ENCODE peak calls at places on chromosomes 2 and 18, in nine cellular contexts. One of them, this sample, is unnamed.

GRCh38 chr2:225401001-225401400 is 1.5 kb downstream of the NYAP2 start:
- DNase-seq in IMR-90: no peak
- DNase-seq in adipocyte: no peak
- DNase-seq in CD4-positive, CD25-positive, alpha-beta regulatory T cell: no peak
- DNase-seq in mucosa of descending colon: no peak
- DNase-seq in astrocyte: no peak
- DNase-seq in cardiac muscle cell: no peak
- DNase-seq in colonic mucosa: no peak
- DNase-seq in AG04450: no peak
- DNase-seq in this sample: no peak

GRCh38 chr2:226187601-226188000 is 612.0 kb downstream of the IRS1 start:
- DNase-seq in CD4-positive, CD25-positive, alpha-beta regulatory T cell: no peak
- DNase-seq in IMR-90: peak; percentile 95
- DNase-seq in mucosa of descending colon: no peak
- DNase-seq in adipocyte: peak; percentile 80
- DNase-seq in astrocyte: peak; percentile 87
- DNase-seq in cardiac muscle cell: peak; percentile 54
- DNase-seq in colonic mucosa: no peak
- DNase-seq in AG04450: peak; percentile 78
- DNase-seq in this sample: peak; percentile 76

GRCh38 chr18:48815182-48815520 is 135.6 kb downstream of the SMAD7 start:
- DNase-seq in colonic mucosa: no peak
- DNase-seq in cardiac muscle cell: no peak
- DNase-seq in astrocyte: no peak
- DNase-seq in adipocyte: no peak
- DNase-seq in mucosa of descending colon: no peak
- DNase-seq in IMR-90: no peak
- DNase-seq in AG04450: no peak
- DNase-seq in CD4-positive, CD25-positive, alpha-beta regulatory T cell: no peak
- DNase-seq in this sample: no peak

GRCh38 chr2:239648607-239649006 is 247.8 kb upstream of the HDAC4 start:
- DNase-seq in adipocyte: no peak
- DNase-seq in colonic mucosa: no peak
- DNase-seq in astrocyte: no peak
- DNase-seq in CD4-positive, CD25-positive, alpha-beta regulatory T cell: no peak
- DNase-seq in IMR-90: no peak
- DNase-seq in cardiac muscle cell: no peak
- DNase-seq in AG04450: no peak
- DNase-seq in mucosa of descending colon: no peak
- DNase-seq in this sample: peak; percentile 6

GRCh38 chr2:66189598-66189997 is 245.3 kb upstream of the MEIS1 start:
- DNase-seq in CD4-positive, CD25-positive, alpha-beta regulatory T cell: no peak
- DNase-seq in colonic mucosa: no peak
- DNase-seq in cardiac muscle cell: peak; percentile 76
- DNase-seq in adipocyte: peak; percentile 26
- DNase-seq in AG04450: no peak
- DNase-seq in astrocyte: no peak
- DNase-seq in IMR-90: no peak
- DNase-seq in mucosa of descending colon: no peak
- DNase-seq in this sample: no peak

GRCh38 chr2:86199834-86200177 is 549 bp downstream of the MRPL35 start:
- DNase-seq in cardiac muscle cell: no peak
- DNase-seq in astrocyte: no peak
- DNase-seq in adipocyte: peak; percentile 20
- DNase-seq in CD4-positive, CD25-positive, alpha-beta regulatory T cell: no peak
- DNase-seq in AG04450: no peak
- DNase-seq in IMR-90: no peak
- DNase-seq in colonic mucosa: no peak
- DNase-seq in mucosa of descending colon: no peak
- DNase-seq in this sample: no peak

GRCh38 chr2:19971691-19972090 is 18.2 kb downstream of the WDR35 start:
- DNase-seq in astrocyte: no peak
- DNase-seq in AG04450: no peak
- DNase-seq in colonic mucosa: no peak
- DNase-seq in CD4-positive, CD25-positive, alpha-beta regulatory T cell: peak; percentile 59
- DNase-seq in IMR-90: no peak
- DNase-seq in adipocyte: no peak
- DNase-seq in cardiac muscle cell: peak; percentile 32
- DNase-seq in mucosa of descending colon: no peak
- DNase-seq in this sample: no peak

GRCh38 chr2:156325671-156326385 is 6.7 kb downstream of the NR4A2 start:
- DNase-seq in CD4-positive, CD25-positive, alpha-beta regulatory T cell: peak; percentile 20
- DNase-seq in adipocyte: no peak
- DNase-seq in IMR-90: no peak
- DNase-seq in cardiac muscle cell: no peak
- DNase-seq in AG04450: no peak
- DNase-seq in colonic mucosa: no peak
- DNase-seq in mucosa of descending colon: no peak
- DNase-seq in astrocyte: no peak
- DNase-seq in this sample: no peak

GRCh38 chr18:24273596-24273995 is 124.0 kb downstream of the OSBPL1A start:
- DNase-seq in adipocyte: no peak
- DNase-seq in colonic mucosa: peak; percentile 41
- DNase-seq in AG04450: no peak
- DNase-seq in CD4-positive, CD25-positive, alpha-beta regulatory T cell: no peak
- DNase-seq in mucosa of descending colon: peak; percentile 55
- DNase-seq in IMR-90: peak; percentile 44
- DNase-seq in astrocyte: no peak
- DNase-seq in cardiac muscle cell: no peak
- DNase-seq in this sample: peak; percentile 24

GRCh38 chr2:239459056-239459455 is 58.2 kb upstream of the HDAC4 start:
- DNase-seq in AG04450: no peak
- DNase-seq in mucosa of descending colon: no peak
- DNase-seq in adipocyte: no peak
- DNase-seq in IMR-90: no peak
- DNase-seq in astrocyte: no peak
- DNase-seq in colonic mucosa: peak; percentile 13
- DNase-seq in CD4-positive, CD25-positive, alpha-beta regulatory T cell: no peak
- DNase-seq in cardiac muscle cell: no peak
- DNase-seq in this sample: no peak

GRCh38 chr2:233081232-233081730 is 21.1 kb downstream of the INPP5D start:
- DNase-seq in cardiac muscle cell: no peak
- DNase-seq in IMR-90: no peak
- DNase-seq in colonic mucosa: no peak
- DNase-seq in mucosa of descending colon: no peak
- DNase-seq in astrocyte: no peak
- DNase-seq in AG04450: no peak
- DNase-seq in adipocyte: no peak
- DNase-seq in CD4-positive, CD25-positive, alpha-beta regulatory T cell: no peak
- DNase-seq in this sample: no peak

GRCh38 chr2:3635171-3636008 is 22.6 kb upstream of the ALLC start:
- DNase-seq in colonic mucosa: no peak
- DNase-seq in astrocyte: no peak
- DNase-seq in AG04450: no peak
- DNase-seq in adipocyte: peak; percentile 16
- DNase-seq in cardiac muscle cell: no peak
- DNase-seq in CD4-positive, CD25-positive, alpha-beta regulatory T cell: no peak
- DNase-seq in IMR-90: no peak
- DNase-seq in mucosa of descending colon: no peak
- DNase-seq in this sample: no peak

GRCh38 chr2:190180313-190181065 is 118.0 kb upstream of the MSTN start:
- DNase-seq in CD4-positive, CD25-positive, alpha-beta regulatory T cell: peak; percentile 2
- DNase-seq in mucosa of descending colon: peak; percentile 78
- DNase-seq in astrocyte: no peak
- DNase-seq in adipocyte: peak; percentile 61
- DNase-seq in AG04450: no peak
- DNase-seq in IMR-90: no peak
- DNase-seq in cardiac muscle cell: peak; percentile 32
- DNase-seq in colonic mucosa: peak; percentile 76
- DNase-seq in this sample: peak; percentile 63

GRCh38 chr2:26463252-26464207 is 14.4 kb downstream of the OTOF start:
- DNase-seq in colonic mucosa: no peak
- DNase-seq in cardiac muscle cell: no peak
- DNase-seq in astrocyte: no peak
- DNase-seq in AG04450: no peak
- DNase-seq in mucosa of descending colon: no peak
- DNase-seq in adipocyte: no peak
- DNase-seq in CD4-positive, CD25-positive, alpha-beta regulatory T cell: no peak
- DNase-seq in IMR-90: no peak
- DNase-seq in this sample: no peak

GRCh38 chr2:240420206-240420899 is 15.1 kb upstream of the GPC1 start:
- DNase-seq in mucosa of descending colon: no peak
- DNase-seq in cardiac muscle cell: no peak
- DNase-seq in CD4-positive, CD25-positive, alpha-beta regulatory T cell: no peak
- DNase-seq in adipocyte: no peak
- DNase-seq in AG04450: no peak
- DNase-seq in astrocyte: no peak
- DNase-seq in colonic mucosa: no peak
- DNase-seq in IMR-90: no peak
- DNase-seq in this sample: no peak

GRCh38 chr2:129113776-129114175 is 795.1 kb upstream of the HS6ST1 start:
- DNase-seq in adipocyte: no peak
- DNase-seq in CD4-positive, CD25-positive, alpha-beta regulatory T cell: no peak
- DNase-seq in cardiac muscle cell: no peak
- DNase-seq in mucosa of descending colon: no peak
- DNase-seq in astrocyte: no peak
- DNase-seq in IMR-90: no peak
- DNase-seq in AG04450: no peak
- DNase-seq in colonic mucosa: no peak
- DNase-seq in this sample: no peak

GRCh38 chr18:35244671-35245070 is 3.8 kb downstream of the ZNF397 start:
- DNase-seq in adipocyte: no peak
- DNase-seq in IMR-90: no peak
- DNase-seq in AG04450: no peak
- DNase-seq in mucosa of descending colon: no peak
- DNase-seq in colonic mucosa: no peak
- DNase-seq in astrocyte: no peak
- DNase-seq in CD4-positive, CD25-positive, alpha-beta regulatory T cell: no peak
- DNase-seq in cardiac muscle cell: no peak
- DNase-seq in this sample: no peak

GRCh38 chr18:35245719-35246317 is 5.0 kb downstream of the ZNF397 start:
- DNase-seq in adipocyte: no peak
- DNase-seq in colonic mucosa: no peak
- DNase-seq in CD4-positive, CD25-positive, alpha-beta regulatory T cell: no peak
- DNase-seq in cardiac muscle cell: no peak
- DNase-seq in AG04450: no peak
- DNase-seq in astrocyte: no peak
- DNase-seq in IMR-90: no peak
- DNase-seq in mucosa of descending colon: no peak
- DNase-seq in this sample: no peak

GRCh38 chr18:35246831-35247230 is 6.0 kb downstream of the ZNF397 start:
- DNase-seq in mucosa of descending colon: no peak
- DNase-seq in adipocyte: no peak
- DNase-seq in CD4-positive, CD25-positive, alpha-beta regulatory T cell: no peak
- DNase-seq in cardiac muscle cell: no peak
- DNase-seq in astrocyte: no peak
- DNase-seq in colonic mucosa: no peak
- DNase-seq in AG04450: no peak
- DNase-seq in IMR-90: no peak
- DNase-seq in this sample: no peak

GRCh38 chr18:35248429-35248828 is 7.6 kb downstream of the ZNF397 start:
- DNase-seq in IMR-90: no peak
- DNase-seq in adipocyte: no peak
- DNase-seq in CD4-positive, CD25-positive, alpha-beta regulatory T cell: no peak
- DNase-seq in AG04450: no peak
- DNase-seq in cardiac muscle cell: no peak
- DNase-seq in colonic mucosa: no peak
- DNase-seq in mucosa of descending colon: no peak
- DNase-seq in astrocyte: no peak
- DNase-seq in this sample: no peak

DNA sequence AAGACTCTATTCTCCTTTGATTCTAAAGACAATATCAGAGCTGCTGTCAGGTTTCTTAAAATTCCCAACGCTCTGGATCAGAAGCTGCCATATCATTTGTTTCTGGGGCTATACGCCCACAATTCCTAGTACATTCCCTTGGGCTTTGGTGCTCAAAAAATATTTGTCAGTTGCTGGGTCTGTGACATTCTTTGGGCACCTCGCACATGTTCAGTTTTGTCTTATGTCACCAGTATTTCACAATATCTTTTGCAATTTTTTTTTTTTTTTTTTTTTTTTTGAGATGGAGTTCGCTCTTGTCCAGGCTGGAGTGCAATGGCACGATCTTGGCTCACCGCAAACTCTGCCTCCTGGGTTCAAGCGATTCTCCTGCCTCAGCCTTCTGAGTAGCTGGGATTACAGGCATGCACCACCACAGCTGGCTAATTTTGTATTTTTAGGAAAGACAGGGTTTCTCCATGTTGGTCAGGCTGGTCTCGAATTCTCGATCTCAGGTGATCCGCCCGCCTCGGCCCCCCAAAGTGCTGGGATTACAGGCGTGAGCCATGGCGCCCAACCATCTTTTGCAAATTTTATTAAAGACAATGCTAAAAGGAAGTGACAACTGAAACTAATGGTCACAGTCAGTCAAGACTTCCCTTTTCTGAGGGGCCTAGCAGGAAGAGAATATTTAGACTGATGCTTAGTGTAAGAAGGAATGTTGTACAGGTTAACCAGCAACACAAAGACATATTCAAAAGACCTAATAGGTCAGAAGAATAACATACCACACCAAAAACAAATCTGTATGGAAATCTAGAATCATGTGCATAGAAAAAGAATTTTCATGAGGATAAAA is 6.8 kb downstream of the ZNF397 start:
- DNase-seq in mucosa of descending colon: no peak
- DNase-seq in astrocyte: no peak
- DNase-seq in colonic mucosa: no peak
- DNase-seq in cardiac muscle cell: no peak
- DNase-seq in AG04450: no peak
- DNase-seq in adipocyte: no peak
- DNase-seq in IMR-90: no peak
- DNase-seq in CD4-positive, CD25-positive, alpha-beta regulatory T cell: no peak
- DNase-seq in this sample: no peak
- H3K9me3 ChIP-seq in mucosa of descending colon: no peaks in the 10 kb centered on the region
- H3K9me3 ChIP-seq in astrocyte: peaks cover 61% of the 10 kb centered on the region
- H3K9me3 ChIP-seq in colonic mucosa: no peaks in the 10 kb centered on the region
- H3K9me3 ChIP-seq in cardiac muscle cell: no peaks in the 10 kb centered on the region
- H3K9me3 ChIP-seq in AG04450: peaks cover 45% of the 10 kb centered on the region
- H3K9me3 ChIP-seq in adipocyte: peaks cover 94% of the 10 kb centered on the region
- H3K9me3 ChIP-seq in IMR-90: peaks cover 48% of the 10 kb centered on the region
- H3K9me3 ChIP-seq in CD4-positive, CD25-positive, alpha-beta regulatory T cell: peaks cover 12% of the 10 kb centered on the region
- H3K9me3 ChIP-seq in this sample: peaks cover 3% of the 10 kb centered on the region

GRCh38 chr2:160092445-160092844 is 30.0 kb upstream of the PLA2R1 start:
- DNase-seq in astrocyte: no peak
- DNase-seq in colonic mucosa: no peak
- DNase-seq in CD4-positive, CD25-positive, alpha-beta regulatory T cell: no peak
- DNase-seq in mucosa of descending colon: no peak
- DNase-seq in IMR-90: no peak
- DNase-seq in AG04450: no peak
- DNase-seq in adipocyte: no peak
- DNase-seq in cardiac muscle cell: no peak
- DNase-seq in this sample: no peak
- H3K9me3 ChIP-seq in astrocyte: peaks cover 15% of the 10 kb centered on the region
- H3K9me3 ChIP-seq in colonic mucosa: peaks cover 4% of the 10 kb centered on the region
- H3K9me3 ChIP-seq in CD4-positive, CD25-positive, alpha-beta regulatory T cell: peaks cover 16% of the 10 kb centered on the region
- H3K9me3 ChIP-seq in mucosa of descending colon: peaks cover 51% of the 10 kb centered on the region
- H3K9me3 ChIP-seq in IMR-90: peaks cover 19% of the 10 kb centered on the region
- H3K9me3 ChIP-seq in AG04450: peaks cover 20% of the 10 kb centered on the region
- H3K9me3 ChIP-seq in adipocyte: peaks cover 32% of the 10 kb centered on the region
- H3K9me3 ChIP-seq in cardiac muscle cell: peaks cover 3% of the 10 kb centered on the region
- H3K9me3 ChIP-seq in this sample: peaks cover 20% of the 10 kb centered on the region

GRCh38 chr2:204958371-204958770 is 413.1 kb downstream of the PARD3B start:
- DNase-seq in colonic mucosa: no peak
- DNase-seq in mucosa of descending colon: no peak
- DNase-seq in adipocyte: no peak
- DNase-seq in CD4-positive, CD25-positive, alpha-beta regulatory T cell: no peak
- DNase-seq in AG04450: no peak
- DNase-seq in IMR-90: no peak
- DNase-seq in astrocyte: no peak
- DNase-seq in cardiac muscle cell: no peak
- DNase-seq in this sample: no peak
- H3K9me3 ChIP-seq in colonic mucosa: no peaks in the 10 kb centered on the region
- H3K9me3 ChIP-seq in mucosa of descending colon: no peaks in the 10 kb centered on the region
- H3K9me3 ChIP-seq in adipocyte: no peaks in the 10 kb centered on the region
- H3K9me3 ChIP-seq in CD4-positive, CD25-positive, alpha-beta regulatory T cell: no peaks in the 10 kb centered on the region
- H3K9me3 ChIP-seq in AG04450: no peaks in the 10 kb centered on the region
- H3K9me3 ChIP-seq in IMR-90: no peaks in the 10 kb centered on the region
- H3K9me3 ChIP-seq in astrocyte: no peaks in the 10 kb centered on the region
- H3K9me3 ChIP-seq in cardiac muscle cell: no peaks in the 10 kb centered on the region
- H3K9me3 ChIP-seq in this sample: no peaks in the 10 kb centered on the region

GRCh38 chr2:31688282-31688681 is 107.5 kb upstream of the SRD5A2 start:
- DNase-seq in astrocyte: no peak
- DNase-seq in colonic mucosa: no peak
- DNase-seq in AG04450: no peak
- DNase-seq in mucosa of descending colon: no peak
- DNase-seq in adipocyte: no peak
- DNase-seq in CD4-positive, CD25-positive, alpha-beta regulatory T cell: no peak
- DNase-seq in IMR-90: no peak
- DNase-seq in cardiac muscle cell: peak; percentile 15
- DNase-seq in this sample: no peak
- H3K9me3 ChIP-seq in astrocyte: peaks cover 6% of the 10 kb centered on the region
- H3K9me3 ChIP-seq in colonic mucosa: no peaks in the 10 kb centered on the region
- H3K9me3 ChIP-seq in AG04450: peaks cover 17% of the 10 kb centered on the region
- H3K9me3 ChIP-seq in mucosa of descending colon: peaks cover 59% of the 10 kb centered on the region
- H3K9me3 ChIP-seq in adipocyte: peaks cover 24% of the 10 kb centered on the region
- H3K9me3 ChIP-seq in CD4-positive, CD25-positive, alpha-beta regulatory T cell: peaks cover 24% of the 10 kb centered on the region
- H3K9me3 ChIP-seq in IMR-90: peaks cover 9% of the 10 kb centered on the region
- H3K9me3 ChIP-seq in cardiac muscle cell: no peaks in the 10 kb centered on the region
- H3K9me3 ChIP-seq in this sample: peaks cover 12% of the 10 kb centered on the region

This sample was measured in MG63.